ENCODE peak calls at places on chromosome 17, in six cellular contexts. K is A549, H is K562, C is GM12878, X is endothelial cell of umbilical vein, A is HepG2. U is an unnamed sample.

GRCh38 chr17:50946891-50947843 is 81.0 kb upstream of the TOB1 start:
- DNase-seq in K (no peak), H (peak; percentile 58), C (no peak), X (no peak), A (no peak), U (no peak)

GRCh38 chr17:78716814-78717393 is 65.2 kb downstream of the CYTH1 start:
- DNase-seq in K (peak; percentile 85), H (no peak), C (no peak), X (peak; percentile 57), A (no peak), U (no peak)

GRCh38 chr17:1488826-1489275 is 3.6 kb downstream of the MYO1C start:
- DNase-seq in K (no peak), H (no peak), C (no peak), X (no peak), A (no peak), U (no peak)

GRCh38 chr17:48854774-48855476 is 24.1 kb downstream of the CALCOCO2 start:
- DNase-seq in K (no peak), H (no peak), C (no peak), X (no peak), A (no peak), U (no peak)

GRCh38 chr17:65413390-65413789 is 148.1 kb downstream of the AXIN2 start:
- DNase-seq in K (no peak), H (no peak), C (no peak), X (no peak), A (no peak), U (no peak)

GRCh38 chr17:37098910-37099664 is 150.3 kb downstream of the AATF start:
- DNase-seq in K (no peak), H (no peak), C (no peak), X (no peak), A (no peak), U (no peak)

GRCh38 chr17:40364121-40364861 is at the start of gene GJD3:
- DNase-seq in K (no peak), H (no peak), C (no peak), X (no peak), A (no peak), U (no peak)

GRCh38 chr17:38728290-38728831 is 1.8 kb upstream of the CISD3 start:
- DNase-seq in K (no peak), H (no peak), C (peak; percentile 69), X (no peak), A (no peak), U (peak; percentile 82)

GRCh38 chr17:68428498-68429172 is 28.7 kb downstream of the WIPI1 start:
- DNase-seq in K (no peak), H (no peak), C (no peak), X (no peak), A (no peak), U (no peak)
- TF ChIP-seq CTCF in K (no peak), H (no peak), C (no peak), X (no peak), A (no peak), U (no peak)

GRCh38 chr17:77403854-77404253 is 263.1 kb downstream of the SEC14L1 start:
- DNase-seq in K (no peak), H (no peak), C (no peak), X (no peak), A (no peak), U (no peak)

GRCh38 chr17:77399319-77399959 is 258.7 kb downstream of the SEC14L1 start:
- DNase-seq in K (no peak), H (no peak), C (no peak), X (no peak), A (no peak), U (no peak)

GRCh38 chr17:77398274-77398673 is 257.5 kb downstream of the SEC14L1 start:
- DNase-seq in K (no peak), H (no peak), C (no peak), X (no peak), A (no peak), U (no peak)

GRCh38 chr17:77402159-77402731 is 261.5 kb downstream of the SEC14L1 start:
- DNase-seq in K (no peak), H (no peak), C (no peak), X (no peak), A (no peak), U (no peak)

DNA sequence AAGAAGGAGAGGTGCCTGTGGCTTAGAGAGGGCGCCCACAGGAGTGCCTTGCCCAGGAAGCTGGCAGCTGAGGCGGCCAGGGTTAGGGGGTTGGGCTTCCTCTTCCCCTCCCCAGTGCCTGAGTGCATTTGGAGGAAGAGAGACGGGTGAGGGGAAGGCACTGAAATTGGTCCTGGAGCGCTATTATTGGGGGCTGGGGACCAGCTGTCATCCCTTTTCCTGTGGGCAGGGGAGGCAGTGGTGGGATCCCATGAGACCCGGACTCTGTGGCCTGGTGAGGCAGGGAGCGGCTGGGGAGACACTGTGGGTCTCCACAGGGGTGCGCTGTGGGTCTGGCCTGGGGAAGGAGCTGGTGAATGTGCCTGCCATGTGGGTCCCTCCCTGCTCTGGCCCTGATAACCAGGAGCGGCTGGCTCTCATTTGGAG is 259.7 kb downstream of the SEC14L1 start:
- DNase-seq in K (no peak), H (peak; percentile 42), C (no peak), X (peak; percentile 58), A (no peak), U (peak; percentile 95)
- TF ChIP-seq MYC in K (no peak), H (no peak), C (no peak), X (no peak), A (no peak), U (peak; percentile 92)

DNA sequence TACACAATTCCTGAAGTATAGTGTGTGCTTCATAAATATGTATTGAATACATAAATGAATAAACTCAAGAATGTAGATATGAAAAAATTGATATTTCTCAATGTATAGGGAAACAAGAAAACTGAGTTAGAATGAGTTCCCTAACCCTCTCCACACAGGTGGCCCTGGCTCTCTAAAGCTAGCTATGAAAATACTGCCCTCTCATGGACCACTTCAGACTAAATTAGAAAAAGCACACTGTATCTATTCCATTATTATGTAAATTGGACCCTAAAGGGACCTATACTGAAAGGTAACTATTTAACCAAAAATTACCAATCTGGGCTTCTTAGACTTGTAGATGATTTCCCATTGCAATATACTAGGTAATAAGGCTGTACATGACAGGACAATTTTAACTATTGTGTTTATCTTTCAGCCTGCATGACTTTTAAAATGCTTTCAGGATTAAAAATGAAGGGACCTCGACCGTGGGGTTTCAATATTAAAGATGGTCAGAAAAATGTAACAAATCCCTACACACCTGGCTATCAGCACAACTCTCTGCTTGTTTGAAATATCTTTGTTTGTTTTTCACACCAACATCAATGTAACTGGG is 672.5 kb upstream of the KIF2B start:
- DNase-seq in K (no peak), H (no peak), C (no peak), X (no peak), A (peak; percentile 4), U (peak; percentile 9)
- TF ChIP-seq CTCF in K (peak; percentile 21), H (no peak), C (no peak), X (no peak), A (no peak), U (peak; percentile 15)

DNA sequence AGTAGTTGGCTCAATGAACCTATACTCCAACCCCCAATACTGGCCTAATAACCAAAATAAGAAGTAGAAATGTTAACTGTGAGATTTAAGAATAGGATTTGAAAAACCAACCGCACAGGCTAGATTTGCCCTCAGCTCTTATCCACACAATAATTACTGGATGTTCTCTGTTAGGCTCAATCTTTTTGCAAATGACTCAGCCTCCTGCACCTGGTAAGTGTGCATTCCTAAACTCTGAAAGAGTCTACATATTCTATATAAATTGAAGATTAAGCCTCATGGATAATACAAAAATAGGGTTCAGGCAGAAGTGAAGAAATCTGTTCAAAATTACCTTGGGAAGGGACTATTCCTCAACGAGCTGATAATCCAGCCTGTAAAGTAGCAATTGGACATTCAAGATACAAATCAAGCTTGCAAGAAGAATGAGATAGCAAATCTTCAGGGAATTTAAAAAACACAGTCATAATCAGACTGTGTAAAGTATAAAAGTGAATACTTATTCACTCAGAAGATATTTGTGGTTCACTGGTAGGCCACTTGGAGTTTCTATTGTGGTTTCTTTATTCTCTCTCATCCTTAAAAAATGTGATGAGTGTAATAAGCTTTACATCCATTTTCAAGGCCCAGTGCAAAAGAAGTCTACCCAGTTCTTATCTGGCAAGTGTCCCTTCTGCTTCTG is 931.9 kb upstream of the SOX9 start:
- DNase-seq in K (no peak), H (no peak), C (no peak), X (no peak), A (no peak), U (no peak)
- TF ChIP-seq MYC in K (no peak), H (no peak), C (no peak), X (no peak), A (no peak), U (no peak)

DNA sequence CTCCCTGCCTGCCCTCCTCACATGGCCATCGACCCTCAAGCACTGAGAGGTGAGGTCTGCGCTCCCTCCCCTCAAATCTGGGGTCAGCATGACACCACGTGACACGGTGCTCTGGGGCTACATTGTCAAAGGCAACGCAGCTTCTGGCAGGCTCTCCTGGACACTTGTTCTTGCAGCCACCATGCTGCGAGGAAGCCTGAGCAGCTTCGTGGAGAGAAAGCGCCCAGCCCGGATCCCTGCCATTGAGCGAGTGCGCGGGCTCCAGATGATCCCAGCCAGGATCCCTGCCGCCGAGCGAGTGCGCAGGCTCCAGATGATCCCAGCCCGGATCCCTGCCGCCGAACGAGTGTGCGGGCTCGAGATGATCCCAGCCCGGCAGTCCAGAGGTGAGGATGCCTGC is 70.9 kb upstream of the METRNL start:
- DNase-seq in K (no peak), H (no peak), C (no peak), X (no peak), A (no peak), U (no peak)
- TF ChIP-seq CTCF in K (no peak), H (no peak), C (no peak), X (no peak), A (no peak), U (no peak)

GRCh38 chr17:76527430-76528111 is 9.9 kb downstream of the CYGB start:
- DNase-seq in K (no peak), H (peak; percentile 33), C (no peak), X (peak; percentile 66), A (peak; percentile 80), U (no peak)
- TF ChIP-seq MYC in K (no peak), H (no peak), C (no peak), X (no peak), A (no peak), U (no peak)

DNA sequence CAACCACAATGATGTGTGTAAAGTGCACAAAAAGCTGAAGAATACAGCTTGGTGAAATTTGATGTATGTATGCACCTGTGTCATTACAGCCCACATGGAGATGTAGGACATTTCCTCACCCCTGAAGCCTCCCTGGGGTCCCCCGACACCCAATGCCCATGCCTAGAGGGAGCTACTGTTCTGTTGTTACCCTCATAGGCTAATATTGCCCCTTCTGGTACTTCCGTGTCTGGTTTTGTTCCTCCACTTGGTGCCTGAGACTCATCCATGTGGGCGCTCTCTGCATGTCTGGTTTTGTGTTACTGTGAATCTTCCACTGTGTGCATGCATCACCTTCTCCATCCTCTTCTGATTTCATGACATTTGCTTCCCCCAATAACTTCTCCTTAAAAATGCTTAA is 18.6 kb downstream of the TNFRSF13B start:
- DNase-seq in K (no peak), H (no peak), C (no peak), X (no peak), A (no peak), U (no peak)
- TF ChIP-seq CTCF in K (no peak), H (no peak), C (no peak), X (no peak), A (no peak), U (peak; percentile 10)

DNA sequence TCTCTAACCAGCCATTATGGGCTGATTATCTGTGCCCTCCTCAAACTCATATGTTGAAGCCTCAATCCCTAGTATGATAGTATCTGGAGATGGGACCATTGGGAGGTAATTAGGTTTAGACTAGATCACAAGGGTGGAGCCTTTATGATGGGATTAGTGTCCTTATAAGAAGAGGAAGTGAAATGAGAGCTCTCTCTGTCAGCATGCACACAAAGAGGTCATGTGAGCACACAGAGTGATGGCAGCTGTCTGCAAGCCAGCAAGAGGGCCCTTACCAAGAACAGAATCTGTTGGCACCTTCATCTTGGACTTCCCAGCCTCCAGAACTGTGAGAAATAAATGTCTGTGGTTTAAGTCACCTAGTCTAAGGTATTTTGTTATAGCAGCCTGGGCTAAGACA is 101.9 kb downstream of the PCTP start:
- DNase-seq in K (no peak), H (no peak), C (no peak), X (no peak), A (no peak), U (peak; percentile 53)
- TF ChIP-seq MYC in K (no peak), H (no peak), C (no peak), X (no peak), A (no peak), U (no peak)